ENCODE peak calls at places on chromosomes 13 and 19, in five cellular contexts. V is AG10803; P is activated naive CD8-positive, alpha-beta T cell treated with anti-CD3 and anti-CD28 coated beads for 36 hours; I is stimulated activated CD4-positive, alpha-beta T cell treated with anti-CD3 and anti-CD28 coated beads, Interleukin-2, amount 100 ng/mL, for 4 hours; W is NCI-H1105. H is an unnamed sample.

GRCh38 chr13:24023073-24023472 is 125.8 kb upstream of the C1QTNF9B start:
- DNase-seq in V (no peak), I (no peak), P (no peak), W (no peak), H (no peak)

GRCh38 chr19:2722541-2723344 is 1.6 kb upstream of the DIRAS1 start:
- DNase-seq in P (no peak), W (no peak), I (no peak), V (peak; percentile 79), H (no peak)

GRCh38 chr13:27309967-27310598 is 39.5 kb downstream of the RASL11A start:
- DNase-seq in I (no peak), W (no peak), V (no peak), P (no peak), H (no peak)

GRCh38 chr19:10334340-10335148 is 1.2 kb upstream of the RAVER1 start:
- DNase-seq in I (no peak), W (peak; percentile 64), V (peak; percentile 93), P (peak; percentile 65), H (peak; percentile 27)

GRCh38 chr19:2282062-2282861 is at the start of gene PEAK3:
- DNase-seq in W (no peak), I (no peak), P (no peak), V (peak; percentile 39), H (no peak)

GRCh38 chr13:73235385-73235784 is 176.6 kb downstream of the KLF5 start:
- DNase-seq in V (peak; percentile 76), P (no peak), I (no peak), W (no peak), H (no peak)

GRCh38 chr13:76222511-76222910 is 586.4 kb downstream of the LMO7 start:
- DNase-seq in W (no peak), P (no peak), V (no peak), I (no peak), H (no peak)

GRCh38 chr19:20423381-20424207 is 142.0 kb downstream of the ZNF737 start:
- DNase-seq in I (no peak), W (no peak), V (peak; percentile 68), P (peak; percentile 29), H (no peak)

GRCh38 chr19:3474015-3474414 is 6.3 kb downstream of the SMIM24 start:
- DNase-seq in V (no peak), I (no peak), P (no peak), W (no peak), H (no peak)

GRCh38 chr13:85266331-85266730 is 532.9 kb downstream of the SLITRK6 start:
- DNase-seq in V (no peak), P (no peak), W (no peak), I (no peak), H (no peak)

GRCh38 chr19:2300533-2300932 is 7.4 kb downstream of the LINGO3 start:
- DNase-seq in I (no peak), P (no peak), W (no peak), V (no peak), H (no peak)

GRCh38 chr13:113273856-113274590 is 23.0 kb upstream of the LAMP1 start:
- DNase-seq in V (peak; percentile 56), W (no peak), I (no peak), P (no peak), H (no peak)

GRCh38 chr19:30873691-30874090 is 475.5 kb downstream of the TSHZ3 start:
- DNase-seq in P (no peak), W (no peak), V (no peak), I (no peak), H (no peak)

GRCh38 chr13:57552441-57552840 is 79.1 kb upstream of the PCDH17 start:
- DNase-seq in W (no peak), I (no peak), P (no peak), V (no peak), H (no peak)

GRCh38 chr13:113224486-113224885 is 15.1 kb downstream of the CUL4A start:
- DNase-seq in W (peak; percentile 14), P (no peak), I (no peak), V (no peak), H (no peak)

GRCh38 chr13:114148521-114148855 is 16.1 kb upstream of the RASA3 start:
- DNase-seq in V (no peak), W (no peak), I (peak; percentile 67), P (peak; percentile 87), H (peak; percentile 55)

GRCh38 chr13:41577437-41577836 is 120.1 kb downstream of the RGCC start:
- DNase-seq in W (no peak), I (no peak), V (peak; percentile 85), P (no peak), H (no peak)

GRCh38 chr19:46017874-46018675 is 4.8 kb downstream of the PGLYRP1 start:
- DNase-seq in W (no peak), P (no peak), I (no peak), V (no peak), H (no peak)

GRCh38 chr13:113319371-113319770 is 22.3 kb downstream of the LAMP1 start:
- DNase-seq in P (no peak), I (no peak), W (no peak), V (no peak), H (no peak)

GRCh38 chr19:14135355-14135754 is 1.0 kb downstream of the ASF1B start:
- DNase-seq in V (no peak), P (no peak), W (no peak), I (no peak), H (no peak)

GRCh38 chr13:48505597-48506091 is 27.2 kb downstream of the RCBTB2 start:
- DNase-seq in W (no peak), P (peak; percentile 41), I (peak; percentile 25), V (peak; percentile 88), H (no peak)